ENCODE peak calls at places on chromosome 6, in four cellular contexts. N is left ventricle myocardium inferior, W is HEK293T, G is LoVo. S is an unnamed sample.

GRCh38 chr6:21185849-21186478 is 407.6 kb upstream of the SOX4 start:
- DNase-seq in N (no peak), G (no peak), W (no peak), S (no peak)

GRCh38 chr6:164230259-164230658 is 815.7 kb downstream of the QKI start:
- DNase-seq in G (no peak), N (no peak), W (no peak), S (no peak)

GRCh38 chr6:117483004-117483644 is 650 bp downstream of the DCBLD1 start:
- DNase-seq in N (peak; percentile 66), W (peak; percentile 66), G (peak; percentile 51), S (peak; percentile 63)

GRCh38 chr6:157556671-157557430 is 175.9 kb downstream of the ZDHHC14 start:
- DNase-seq in W (no peak), N (no peak), G (no peak), S (no peak)

GRCh38 chr6:156231353-156231752 is 545.8 kb upstream of the ARID1B start:
- DNase-seq in N (no peak), G (no peak), W (no peak), S (no peak)

GRCh38 chr6:108720798-108721197 is 127.4 kb upstream of the ARMC2 start:
- DNase-seq in N (no peak), G (no peak), W (no peak), S (no peak)

GRCh38 chr6:110875548-110876169 is 1.1 kb downstream of the AMD1 start:
- DNase-seq in G (peak; percentile 46), W (peak; percentile 28), N (peak; percentile 48), S (peak; percentile 75)

GRCh38 chr6:160393966-160394653 is 45.9 kb downstream of the SLC22A3 start:
- DNase-seq in G (no peak), W (no peak), N (no peak), S (peak; percentile 65)

GRCh38 chr6:15763827-15764226 is 101.0 kb upstream of the DTNBP1 start:
- DNase-seq in G (peak; percentile 32), N (no peak), W (no peak), S (peak; percentile 43)

GRCh38 chr6:97322811-97323210 is 39.8 kb upstream of the MMS22L start:
- DNase-seq in W (no peak), N (no peak), G (no peak), S (no peak)

GRCh38 chr6:166728884-166729530 is 102.0 kb upstream of the RPS6KA2 start:
- DNase-seq in W (no peak), N (no peak), G (no peak), S (no peak)

GRCh38 chr6:11251553-11252358 is 19.3 kb upstream of the NEDD9 start:
- DNase-seq in G (no peak), W (no peak), N (peak; percentile 45), S (no peak)

GRCh38 chr6:31558631-31559500 is 11.5 kb downstream of the NFKBIL1 start:
- DNase-seq in G (no peak), N (peak; percentile 26), W (no peak), S (no peak)

GRCh38 chr6:143750945-143751344 is 73.2 kb downstream of the PHACTR2 start:
- DNase-seq in W (no peak), N (no peak), G (no peak), S (no peak)

GRCh38 chr6:14543971-14544620 is 426.5 kb downstream of the CD83 start:
- DNase-seq in W (no peak), G (no peak), N (no peak), S (no peak)

GRCh38 chr6:134422426-134423231 is 104.7 kb upstream of the SGK1 start:
- DNase-seq in G (no peak), W (no peak), N (no peak), S (peak; percentile 97)

GRCh38 chr6:39228992-39229767 is at the start of gene KCNK5:
- DNase-seq in N (peak; percentile 64), G (peak; percentile 90), W (peak; percentile 93), S (peak; percentile 67)

GRCh38 chr6:138862491-138862890 is 66.6 kb downstream of the ECT2L start:
- DNase-seq in N (no peak), W (no peak), G (no peak), S (no peak)

GRCh38 chr6:108653864-108654402 is 93.2 kb downstream of the FOXO3 start:
- DNase-seq in N (peak; percentile 78), W (no peak), G (no peak), S (no peak)

GRCh38 chr6:139336488-139336887 is 38.0 kb downstream of the CITED2 start:
- DNase-seq in G (no peak), W (no peak), N (peak; percentile 21), S (peak; percentile 74)

GRCh38 chr6:70375166-70375565 is 38.1 kb upstream of the FAM135A start:
- DNase-seq in N (no peak), W (no peak), G (peak; percentile 35), S (no peak)

GRCh38 chr6:56689114-56689513 is 46.4 kb upstream of the DST start:
- DNase-seq in N (no peak), G (no peak), W (no peak), S (no peak)

GRCh38 chr6:122524056-122524455 is 52.4 kb upstream of the SERINC1 start:
- DNase-seq in G (no peak), W (no peak), N (no peak), S (no peak)

GRCh38 chr6:45609141-45609638 is 231.5 kb upstream of the SUPT3H start:
- DNase-seq in W (no peak), N (no peak), G (no peak), S (peak; percentile 95)

GRCh38 chr6:125753218-125753936 is 3.9 kb downstream of the HEY2 start:
- DNase-seq in N (no peak), G (no peak), W (no peak), S (peak; percentile 63)

GRCh38 chr6:108168026-108168463 is 2.2 kb downstream of the NR2E1 start:
- DNase-seq in G (no peak), N (no peak), W (no peak), S (no peak)